ENCODE peak calls at places on chromosomes 5 and 9, in ten cellular contexts. One of them, this sample, is unnamed. For H3K27me3, the result is how much of the 10 kb centered on the place peaks cover.

GRCh38 chr9:20854444-20854843 is 170.4 kb downstream of the FOCAD start:
- DNase-seq in upper lobe of right lung: no peak
- DNase-seq in aorta: no peak
- DNase-seq in psoas muscle: no peak
- DNase-seq in left ventricle myocardium inferior: no peak
- DNase-seq in brain microvascular endothelial cell: peak
- DNase-seq in neural progenitor cell: no peak
- DNase-seq in CD8-positive, alpha-beta T cell: no peak
- DNase-seq in H9: no peak
- DNase-seq in Peyer's patch: no peak
- DNase-seq in this sample: no peak

GRCh38 chr5:171861383-171861782 is 75.8 kb downstream of the SMIM23 start:
- DNase-seq in aorta: no peak
- DNase-seq in left ventricle myocardium inferior: no peak
- DNase-seq in neural progenitor cell: no peak
- DNase-seq in Peyer's patch: no peak
- DNase-seq in H9: no peak
- DNase-seq in brain microvascular endothelial cell: no peak
- DNase-seq in upper lobe of right lung: no peak
- DNase-seq in CD8-positive, alpha-beta T cell: no peak
- DNase-seq in psoas muscle: no peak
- DNase-seq in this sample: no peak

GRCh38 chr5:86143837-86144236 is 473.9 kb upstream of the COX7C start:
- DNase-seq in brain microvascular endothelial cell: no peak
- DNase-seq in psoas muscle: no peak
- DNase-seq in aorta: no peak
- DNase-seq in neural progenitor cell: no peak
- DNase-seq in upper lobe of right lung: no peak
- DNase-seq in H9: no peak
- DNase-seq in CD8-positive, alpha-beta T cell: no peak
- DNase-seq in left ventricle myocardium inferior: no peak
- DNase-seq in Peyer's patch: no peak
- DNase-seq in this sample: no peak

GRCh38 chr9:89452561-89452960 is 45.4 kb downstream of the SEMA4D start:
- DNase-seq in upper lobe of right lung: no peak
- DNase-seq in neural progenitor cell: no peak
- DNase-seq in Peyer's patch: no peak
- DNase-seq in left ventricle myocardium inferior: no peak
- DNase-seq in CD8-positive, alpha-beta T cell: no peak
- DNase-seq in brain microvascular endothelial cell: no peak
- DNase-seq in H9: no peak
- DNase-seq in aorta: no peak
- DNase-seq in psoas muscle: no peak
- DNase-seq in this sample: no peak

GRCh38 chr5:80569961-80570786 is at the start of gene ANKRD34B:
- DNase-seq in brain microvascular endothelial cell: no peak
- DNase-seq in H9: peak
- DNase-seq in upper lobe of right lung: peak
- DNase-seq in left ventricle myocardium inferior: no peak
- DNase-seq in psoas muscle: no peak
- DNase-seq in Peyer's patch: no peak
- DNase-seq in aorta: no peak
- DNase-seq in neural progenitor cell: peak
- DNase-seq in CD8-positive, alpha-beta T cell: no peak
- DNase-seq in this sample: no peak

GRCh38 chr5:133754575-133755169 is 142.3 kb upstream of the FSTL4 start:
- DNase-seq in psoas muscle: no peak
- DNase-seq in Peyer's patch: no peak
- DNase-seq in upper lobe of right lung: no peak
- DNase-seq in left ventricle myocardium inferior: no peak
- DNase-seq in CD8-positive, alpha-beta T cell: no peak
- DNase-seq in H9: peak
- DNase-seq in brain microvascular endothelial cell: peak
- DNase-seq in aorta: no peak
- DNase-seq in neural progenitor cell: peak
- DNase-seq in this sample: no peak

GRCh38 chr5:84085387-84086041 is 299.2 kb downstream of the EDIL3 start:
- DNase-seq in left ventricle myocardium inferior: no peak
- DNase-seq in H9: no peak
- DNase-seq in upper lobe of right lung: no peak
- DNase-seq in brain microvascular endothelial cell: no peak
- DNase-seq in CD8-positive, alpha-beta T cell: no peak
- DNase-seq in neural progenitor cell: peak
- DNase-seq in Peyer's patch: no peak
- DNase-seq in aorta: no peak
- DNase-seq in psoas muscle: no peak
- DNase-seq in this sample: no peak

GRCh38 chr9:68496356-68496755 is 44.3 kb downstream of the TMEM252 start:
- DNase-seq in CD8-positive, alpha-beta T cell: no peak
- DNase-seq in aorta: no peak
- DNase-seq in left ventricle myocardium inferior: no peak
- DNase-seq in H9: no peak
- DNase-seq in brain microvascular endothelial cell: no peak
- DNase-seq in Peyer's patch: no peak
- DNase-seq in neural progenitor cell: no peak
- DNase-seq in psoas muscle: no peak
- DNase-seq in upper lobe of right lung: no peak
- DNase-seq in this sample: no peak

GRCh38 chr9:16455842-16456241 is 414.6 kb downstream of the BNC2 start:
- DNase-seq in left ventricle myocardium inferior: no peak
- DNase-seq in upper lobe of right lung: no peak
- DNase-seq in Peyer's patch: no peak
- DNase-seq in H9: no peak
- DNase-seq in brain microvascular endothelial cell: no peak
- DNase-seq in CD8-positive, alpha-beta T cell: no peak
- DNase-seq in neural progenitor cell: no peak
- DNase-seq in psoas muscle: no peak
- DNase-seq in aorta: no peak
- DNase-seq in this sample: no peak

GRCh38 chr5:3010953-3011763 is 259.7 kb upstream of the IRX2 start:
- DNase-seq in H9: no peak
- DNase-seq in psoas muscle: no peak
- DNase-seq in aorta: no peak
- DNase-seq in brain microvascular endothelial cell: no peak
- DNase-seq in left ventricle myocardium inferior: no peak
- DNase-seq in upper lobe of right lung: no peak
- DNase-seq in Peyer's patch: no peak
- DNase-seq in neural progenitor cell: no peak
- DNase-seq in CD8-positive, alpha-beta T cell: no peak
- DNase-seq in this sample: no peak

GRCh38 chr9:114370985-114371335 is 16.8 kb downstream of the AKNA start:
- DNase-seq in left ventricle myocardium inferior: no peak
- DNase-seq in upper lobe of right lung: peak
- DNase-seq in Peyer's patch: peak
- DNase-seq in brain microvascular endothelial cell: no peak
- DNase-seq in psoas muscle: no peak
- DNase-seq in H9: no peak
- DNase-seq in aorta: no peak
- DNase-seq in CD8-positive, alpha-beta T cell: no peak
- DNase-seq in neural progenitor cell: no peak
- DNase-seq in this sample: no peak

GRCh38 chr9:127550751-127551150 is 61.3 kb upstream of the STXBP1 start:
- DNase-seq in Peyer's patch: no peak
- DNase-seq in CD8-positive, alpha-beta T cell: no peak
- DNase-seq in H9: no peak
- DNase-seq in aorta: no peak
- DNase-seq in upper lobe of right lung: no peak
- DNase-seq in neural progenitor cell: no peak
- DNase-seq in brain microvascular endothelial cell: no peak
- DNase-seq in left ventricle myocardium inferior: no peak
- DNase-seq in psoas muscle: no peak
- DNase-seq in this sample: no peak

GRCh38 chr9:97943308-97943855 is 5.4 kb upstream of the HEMGN start:
- DNase-seq in left ventricle myocardium inferior: no peak
- DNase-seq in Peyer's patch: no peak
- DNase-seq in psoas muscle: no peak
- DNase-seq in aorta: no peak
- DNase-seq in brain microvascular endothelial cell: no peak
- DNase-seq in H9: no peak
- DNase-seq in upper lobe of right lung: no peak
- DNase-seq in CD8-positive, alpha-beta T cell: no peak
- DNase-seq in neural progenitor cell: no peak
- DNase-seq in this sample: no peak
- H3K27me3 ChIP-seq in left ventricle myocardium inferior: under half
- H3K27me3 ChIP-seq in Peyer's patch: under half
- H3K27me3 ChIP-seq in psoas muscle: under half
- H3K27me3 ChIP-seq in aorta: under half
- H3K27me3 ChIP-seq in brain microvascular endothelial cell: under half
- H3K27me3 ChIP-seq in H9: under half
- H3K27me3 ChIP-seq in upper lobe of right lung: under half
- H3K27me3 ChIP-seq in CD8-positive, alpha-beta T cell: under half
- H3K27me3 ChIP-seq in neural progenitor cell: half or more
- H3K27me3 ChIP-seq in this sample: under half

GRCh38 chr5:68015381-68015780 is 200.2 kb upstream of the PIK3R1 start:
- DNase-seq in left ventricle myocardium inferior: no peak
- DNase-seq in CD8-positive, alpha-beta T cell: no peak
- DNase-seq in neural progenitor cell: no peak
- DNase-seq in Peyer's patch: no peak
- DNase-seq in H9: no peak
- DNase-seq in upper lobe of right lung: no peak
- DNase-seq in aorta: no peak
- DNase-seq in psoas muscle: no peak
- DNase-seq in brain microvascular endothelial cell: no peak
- DNase-seq in this sample: no peak
- H3K27ac ChIP-seq in left ventricle myocardium inferior: no peak
- H3K27ac ChIP-seq in CD8-positive, alpha-beta T cell: no peak
- H3K27ac ChIP-seq in neural progenitor cell: no peak
- H3K27ac ChIP-seq in Peyer's patch: no peak
- H3K27ac ChIP-seq in H9: no peak
- H3K27ac ChIP-seq in upper lobe of right lung: no peak
- H3K27ac ChIP-seq in aorta: no peak
- H3K27ac ChIP-seq in psoas muscle: no peak
- H3K27ac ChIP-seq in brain microvascular endothelial cell: no peak
- H3K27ac ChIP-seq in this sample: no peak

GRCh38 chr9:86406366-86406765 is 52.2 kb upstream of the TUT7 start:
- DNase-seq in psoas muscle: no peak
- DNase-seq in neural progenitor cell: no peak
- DNase-seq in H9: no peak
- DNase-seq in CD8-positive, alpha-beta T cell: no peak
- DNase-seq in left ventricle myocardium inferior: no peak
- DNase-seq in aorta: no peak
- DNase-seq in brain microvascular endothelial cell: peak
- DNase-seq in upper lobe of right lung: no peak
- DNase-seq in Peyer's patch: no peak
- DNase-seq in this sample: no peak

GRCh38 chr9:86407022-86407421 is 52.8 kb upstream of the TUT7 start:
- DNase-seq in neural progenitor cell: no peak
- DNase-seq in left ventricle myocardium inferior: no peak
- DNase-seq in Peyer's patch: no peak
- DNase-seq in brain microvascular endothelial cell: peak
- DNase-seq in upper lobe of right lung: no peak
- DNase-seq in psoas muscle: no peak
- DNase-seq in CD8-positive, alpha-beta T cell: no peak
- DNase-seq in aorta: no peak
- DNase-seq in H9: peak
- DNase-seq in this sample: no peak

GRCh38 chr9:86408121-86408520 is 53.9 kb upstream of the TUT7 start:
- DNase-seq in brain microvascular endothelial cell: no peak
- DNase-seq in left ventricle myocardium inferior: no peak
- DNase-seq in upper lobe of right lung: no peak
- DNase-seq in aorta: no peak
- DNase-seq in psoas muscle: no peak
- DNase-seq in neural progenitor cell: no peak
- DNase-seq in CD8-positive, alpha-beta T cell: no peak
- DNase-seq in Peyer's patch: no peak
- DNase-seq in H9: no peak
- DNase-seq in this sample: no peak

GRCh38 chr9:86405086-86405491 is 50.9 kb upstream of the TUT7 start:
- DNase-seq in CD8-positive, alpha-beta T cell: no peak
- DNase-seq in aorta: no peak
- DNase-seq in psoas muscle: no peak
- DNase-seq in left ventricle myocardium inferior: no peak
- DNase-seq in Peyer's patch: no peak
- DNase-seq in H9: no peak
- DNase-seq in upper lobe of right lung: no peak
- DNase-seq in brain microvascular endothelial cell: no peak
- DNase-seq in neural progenitor cell: no peak
- DNase-seq in this sample: no peak

GRCh38 chr9:86405926-86406325 is 51.7 kb upstream of the TUT7 start:
- DNase-seq in Peyer's patch: no peak
- DNase-seq in H9: no peak
- DNase-seq in neural progenitor cell: peak
- DNase-seq in aorta: no peak
- DNase-seq in CD8-positive, alpha-beta T cell: no peak
- DNase-seq in left ventricle myocardium inferior: no peak
- DNase-seq in psoas muscle: no peak
- DNase-seq in brain microvascular endothelial cell: peak
- DNase-seq in upper lobe of right lung: no peak
- DNase-seq in this sample: no peak
- H3K27me3 ChIP-seq in Peyer's patch: under half
- H3K27me3 ChIP-seq in H9: under half
- H3K27me3 ChIP-seq in neural progenitor cell: under half
- H3K27me3 ChIP-seq in aorta: under half
- H3K27me3 ChIP-seq in CD8-positive, alpha-beta T cell: under half
- H3K27me3 ChIP-seq in left ventricle myocardium inferior: under half
- H3K27me3 ChIP-seq in psoas muscle: under half
- H3K27me3 ChIP-seq in brain microvascular endothelial cell: under half
- H3K27me3 ChIP-seq in upper lobe of right lung: under half
- H3K27me3 ChIP-seq in this sample: under half

GRCh38 chr5:173093597-173093996 is 37.4 kb downstream of the CREBRF start:
- DNase-seq in H9: no peak
- DNase-seq in neural progenitor cell: no peak
- DNase-seq in upper lobe of right lung: no peak
- DNase-seq in left ventricle myocardium inferior: no peak
- DNase-seq in Peyer's patch: peak
- DNase-seq in aorta: peak
- DNase-seq in brain microvascular endothelial cell: no peak
- DNase-seq in CD8-positive, alpha-beta T cell: no peak
- DNase-seq in psoas muscle: no peak
- DNase-seq in this sample: no peak
- H3K27ac ChIP-seq in H9: no peak
- H3K27ac ChIP-seq in neural progenitor cell: no peak
- H3K27ac ChIP-seq in upper lobe of right lung: no peak
- H3K27ac ChIP-seq in left ventricle myocardium inferior: peak
- H3K27ac ChIP-seq in Peyer's patch: no peak
- H3K27ac ChIP-seq in aorta: no peak
- H3K27ac ChIP-seq in brain microvascular endothelial cell: peak
- H3K27ac ChIP-seq in CD8-positive, alpha-beta T cell: no peak
- H3K27ac ChIP-seq in psoas muscle: no peak
- H3K27ac ChIP-seq in this sample: no peak

DNA sequence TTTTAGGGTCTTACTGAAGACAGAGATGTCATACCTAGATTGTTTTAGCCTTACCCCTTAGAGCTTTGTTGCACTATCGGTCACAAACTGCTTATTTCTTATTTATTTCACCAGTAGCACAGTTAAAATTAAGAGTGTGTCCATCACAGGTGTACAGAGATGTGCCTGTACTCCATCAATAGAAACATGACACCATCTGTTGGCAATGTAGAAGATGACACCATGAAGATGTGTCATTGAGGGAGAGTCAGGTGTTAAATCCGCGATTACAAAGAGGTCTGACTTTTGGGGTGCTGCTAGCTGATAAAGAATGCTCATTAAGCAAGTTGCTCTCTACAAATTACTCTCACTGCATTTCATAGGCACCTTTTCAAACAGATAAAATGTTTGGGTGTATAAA is 164.4 kb downstream of the SMARCA2 start:
- DNase-seq in psoas muscle: no peak
- DNase-seq in aorta: no peak
- DNase-seq in neural progenitor cell: no peak
- DNase-seq in H9: no peak
- DNase-seq in brain microvascular endothelial cell: no peak
- DNase-seq in Peyer's patch: no peak
- DNase-seq in left ventricle myocardium inferior: no peak
- DNase-seq in upper lobe of right lung: no peak
- DNase-seq in CD8-positive, alpha-beta T cell: no peak
- DNase-seq in this sample: no peak
- H3K27me3 ChIP-seq in psoas muscle: under half
- H3K27me3 ChIP-seq in aorta: under half
- H3K27me3 ChIP-seq in neural progenitor cell: under half
- H3K27me3 ChIP-seq in H9: under half
- H3K27me3 ChIP-seq in brain microvascular endothelial cell: under half
- H3K27me3 ChIP-seq in Peyer's patch: under half
- H3K27me3 ChIP-seq in left ventricle myocardium inferior: under half
- H3K27me3 ChIP-seq in upper lobe of right lung: under half
- H3K27me3 ChIP-seq in CD8-positive, alpha-beta T cell: under half
- H3K27me3 ChIP-seq in this sample: under half